ENCODE peak calls at places on chromosomes 11 and 22, in six cellular contexts. H is kidney, W is hepatocyte, J is PC-9, B is SK-N-SH, D is cardiac muscle cell. G is an unnamed sample.

GRCh38 chr22:25622011-25622410 is 57.5 kb downstream of the GRK3 start:
- DNase-seq in J (no peak), B (no peak), D (peak; percentile 41), H (no peak), W (no peak), G (no peak)

GRCh38 chr11:43950323-43950855 is 8.0 kb downstream of the C11orf96 start:
- DNase-seq in D (no peak), H (no peak), W (no peak), B (no peak), J (no peak), G (no peak)

GRCh38 chr11:13216019-13217006 is 61.3 kb upstream of the BMAL1 start:
- DNase-seq in H (peak; percentile 71), B (no peak), D (peak; percentile 90), J (peak; percentile 80), W (peak; percentile 44), G (no peak)

GRCh38 chr11:73200256-73200655 is 17.8 kb upstream of the P2RY2 start:
- DNase-seq in J (peak; percentile 78), H (no peak), B (no peak), D (no peak), W (no peak), G (no peak)

GRCh38 chr11:57303990-57304579 is 20.7 kb downstream of the TNKS1BP1 start:
- DNase-seq in H (no peak), W (no peak), D (peak; percentile 50), B (peak; percentile 36), J (peak; percentile 29), G (peak; percentile 53)

GRCh38 chr11:129315781-129316579 is 59.7 kb upstream of the BARX2 start:
- DNase-seq in H (no peak), D (no peak), J (peak; percentile 75), B (no peak), W (peak; percentile 58), G (no peak)

GRCh38 chr22:25987948-25988347 is 181.3 kb upstream of the SEZ6L start:
- DNase-seq in J (no peak), W (no peak), B (peak; percentile 27), D (no peak), H (no peak), G (peak; percentile 47)

GRCh38 chr11:129743029-129743846 is 72.4 kb upstream of the TMEM45B start:
- DNase-seq in W (no peak), J (no peak), H (peak; percentile 37), B (peak; percentile 27), D (peak; percentile 3), G (no peak)

GRCh38 chr11:109037856-109038780 is 373.2 kb downstream of the DDX10 start:
- DNase-seq in B (no peak), H (no peak), W (no peak), J (no peak), D (peak; percentile 80), G (no peak)

GRCh38 chr11:67617243-67617953 is 10.7 kb downstream of the NDUFV1 start:
- DNase-seq in H (no peak), D (no peak), B (no peak), J (no peak), W (no peak), G (no peak)

GRCh38 chr11:85029964-85030363 is 597.2 kb downstream of the DLG2 start:
- DNase-seq in B (no peak), J (no peak), H (no peak), D (no peak), W (no peak), G (no peak)

GRCh38 chr22:27677895-27678458 is 123.6 kb downstream of the MN1 start:
- DNase-seq in D (no peak), B (no peak), H (no peak), W (no peak), J (no peak), G (no peak)

GRCh38 chr11:16013649-16014275 is 342.6 kb downstream of the SOX6 start:
- DNase-seq in B (no peak), W (no peak), J (no peak), H (no peak), D (no peak), G (no peak)

GRCh38 chr11:29318134-29318845 is 698.5 kb downstream of the KCNA4 start:
- DNase-seq in H (no peak), D (no peak), B (no peak), W (no peak), J (no peak), G (no peak)

GRCh38 chr11:70836071-70836470 is 416.3 kb downstream of the SHANK2 start:
- DNase-seq in B (no peak), W (no peak), J (no peak), H (peak; percentile 49), D (no peak), G (no peak)

GRCh38 chr22:35489225-35489624 is 51.4 kb upstream of the RASD2 start:
- DNase-seq in H (no peak), J (peak; percentile 59), W (no peak), D (no peak), B (peak; percentile 72), G (peak; percentile 76)

GRCh38 chr11:2778630-2779498 is 79.1 kb upstream of the KCNQ1OT1 start:
- DNase-seq in B (peak; percentile 93), D (peak; percentile 84), H (peak; percentile 93), J (peak; percentile 84), W (peak; percentile 92), G (peak; percentile 77)

GRCh38 chr22:19590696-19591095 is 66.5 kb upstream of the CLDN5 start:
- DNase-seq in B (no peak), H (peak; percentile 59), J (no peak), W (no peak), D (no peak), G (no peak)

GRCh38 chr11:125163431-125164011 is 1.0 kb upstream of the PKNOX2 start:
- DNase-seq in J (no peak), W (no peak), D (no peak), B (no peak), H (no peak), G (no peak)

GRCh38 chr11:114183041-114183511 is 113.1 kb upstream of the NNMT start:
- DNase-seq in D (no peak), H (peak; percentile 84), B (no peak), J (no peak), W (no peak), G (no peak)

GRCh38 chr11:14308114-14308896 is 50.7 kb downstream of the RRAS2 start:
- DNase-seq in D (peak; percentile 65), J (no peak), W (peak; percentile 67), B (peak; percentile 32), H (no peak), G (no peak)

GRCh38 chr22:45844009-45844408 is 133.0 kb downstream of the WNT7B start:
- DNase-seq in H (no peak), B (no peak), D (no peak), W (no peak), J (no peak), G (no peak)

GRCh38 chr22:41948142-41948541 is 1.2 kb upstream of the CENPM start:
- DNase-seq in D (no peak), B (no peak), J (no peak), H (no peak), W (no peak), G (no peak)

GRCh38 chr22:44975444-44976262 is 34.2 kb downstream of the PHF21B start:
- DNase-seq in B (peak; percentile 81), J (peak; percentile 87), W (peak; percentile 94), H (peak; percentile 92), D (peak; percentile 88), G (peak; percentile 65)

GRCh38 chr11:8277691-8278090 is 14.0 kb upstream of the LMO1 start:
- DNase-seq in B (no peak), W (no peak), J (no peak), D (no peak), H (no peak), G (no peak)

GRCh38 chr22:25895678-25896077 is 153.7 kb downstream of the MYO18B start:
- DNase-seq in B (no peak), W (no peak), H (no peak), J (no peak), D (no peak), G (no peak)

GRCh38 chr22:37300551-37301017 is 18.3 kb downstream of the CYTH4 start:
- DNase-seq in H (no peak), J (no peak), B (no peak), W (no peak), D (no peak), G (no peak)

GRCh38 chr11:74322667-74323066 is 11.2 kb upstream of the P4HA3 start:
- DNase-seq in D (peak; percentile 60), W (no peak), B (no peak), H (no peak), J (no peak), G (no peak)

GRCh38 chr11:105392546-105392945 is 217.3 kb upstream of the GRIA4 start:
- DNase-seq in D (peak; percentile 14), B (no peak), J (no peak), W (no peak), H (no peak), G (no peak)

GRCh38 chr22:30985561-30986208 is 16.6 kb downstream of the TUG1 start:
- DNase-seq in J (no peak), B (no peak), D (no peak), W (no peak), H (no peak), G (no peak)
- H3K9me3 ChIP-seq in J (no peaks in the 10 kb centered on the region), B (no peaks in the 10 kb centered on the region), D (no peaks in the 10 kb centered on the region), W (no peaks in the 10 kb centered on the region), H (no peaks in the 10 kb centered on the region), G (no peaks in the 10 kb centered on the region)

GRCh38 chr11:119153049-119153818 is 4.4 kb downstream of the ABCG4 start:
- DNase-seq in H (no peak), J (no peak), W (no peak), D (no peak), B (no peak), G (no peak)
- TF ChIP-seq CTCF in H (no peak), J (no peak), W (no peak), D (no peak), B (peak; percentile 13), G (peak; percentile 16)

GRCh38 chr11:64536396-64536935 is 54.6 kb upstream of the SLC22A12 start:
- DNase-seq in B (no peak), W (no peak), J (no peak), D (no peak), H (peak; percentile 46), G (no peak)

GRCh38 chr11:64535811-64536210 is 55.2 kb upstream of the SLC22A12 start:
- DNase-seq in W (no peak), J (no peak), D (no peak), B (no peak), H (no peak), G (no peak)

GRCh38 chr11:64538501-64538951 is 52.5 kb upstream of the SLC22A12 start:
- DNase-seq in D (no peak), B (no peak), J (no peak), W (no peak), H (peak; percentile 59), G (no peak)

GRCh38 chr11:64537876-64538275 is 53.1 kb upstream of the SLC22A12 start:
- DNase-seq in J (no peak), B (no peak), W (no peak), D (no peak), H (peak; percentile 41), G (no peak)

DNA sequence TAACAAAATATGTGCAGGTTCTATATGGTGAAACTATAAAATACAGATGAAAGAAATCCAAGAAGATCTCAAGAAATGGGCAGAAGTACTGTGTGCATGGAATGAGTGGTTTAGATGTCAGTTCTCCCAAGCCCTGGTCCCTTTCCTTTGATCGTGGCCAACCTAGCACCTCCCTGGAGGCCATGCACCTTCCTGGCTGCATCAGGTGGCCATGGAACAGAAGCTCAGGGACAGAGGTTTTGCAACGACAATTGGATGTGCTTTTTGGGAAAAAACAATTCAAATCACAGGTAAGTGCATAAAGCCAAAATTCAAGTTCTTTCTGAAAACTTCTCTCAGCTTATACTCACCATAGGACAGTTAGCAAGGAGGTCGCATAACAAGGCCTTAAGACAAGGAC is 54.0 kb upstream of the SLC22A12 start:
- DNase-seq in H (peak; percentile 10), J (no peak), W (no peak), D (no peak), B (no peak), G (no peak)
- H3K4me1 ChIP-seq in H (no peaks in the 10 kb centered on the region), J (peaks cover 6% of the 10 kb centered on the region), W (no peaks in the 10 kb centered on the region), D (no peaks in the 10 kb centered on the region), B (no peaks in the 10 kb centered on the region), G (no peaks in the 10 kb centered on the region)

GRCh38 chr11:134482128-134482527 is 70.1 kb upstream of the B3GAT1 start:
- DNase-seq in B (no peak), W (no peak), D (no peak), H (no peak), J (no peak), G (no peak)
- H3K9me3 ChIP-seq in B (no peaks in the 10 kb centered on the region), W (no peaks in the 10 kb centered on the region), D (no peaks in the 10 kb centered on the region), H (no peaks in the 10 kb centered on the region), J (no peaks in the 10 kb centered on the region), G (no peaks in the 10 kb centered on the region)

G was measured in BE2C.